ENCODE peak calls at places on chromosomes 2 and 18, in four cellular contexts. C is neural progenitor cell, S is MM.1S, Q is GM23338. I is an unnamed sample. For H3F3A, the result is how much of the 10 kb centered on the place peaks cover.

GRCh38 chr18:28062446-28062845 is 114.5 kb downstream of the CDH2 start:
- DNase-seq in C (no peak), S (no peak), Q (no peak), I (peak)

GRCh38 chr2:200585730-200586643 is at the start of gene AOX1:
- DNase-seq in C (peak), S (no peak), Q (peak), I (peak)

GRCh38 chr2:228690681-228691080 is 509.2 kb upstream of the SPHKAP start:
- DNase-seq in C (peak), S (no peak), Q (no peak), I (no peak)

GRCh38 chr2:133606616-133607015 is 38.4 kb upstream of the NCKAP5 start:
- DNase-seq in C (no peak), S (no peak), Q (no peak), I (no peak)

GRCh38 chr2:127448526-127448925 is 30.3 kb downstream of the PROC start:
- DNase-seq in C (no peak), S (no peak), Q (no peak), I (peak)

GRCh38 chr18:45686892-45687611 is 36.9 kb upstream of the SLC14A1 start:
- DNase-seq in C (no peak), S (peak), Q (no peak), I (no peak)

GRCh38 chr2:43226955-43227829 is 786 bp upstream of the ZFP36L2 start:
- DNase-seq in C (peak), S (peak), Q (peak), I (peak)

GRCh38 chr2:146193619-146194018 is 1651.2 kb upstream of the ACVR2A start:
- DNase-seq in C (no peak), S (no peak), Q (no peak), I (no peak)

GRCh38 chr2:124264496-124265160 is 239.5 kb downstream of the CNTNAP5 start:
- DNase-seq in C (no peak), S (no peak), Q (no peak), I (no peak)

GRCh38 chr2:48790407-48791170 is 35.1 kb upstream of the LHCGR start:
- DNase-seq in C (no peak), S (no peak), Q (peak), I (no peak)

GRCh38 chr2:182883451-182883850 is 17.0 kb upstream of the FRZB start:
- DNase-seq in C (no peak), S (no peak), Q (no peak), I (no peak)

GRCh38 chr18:79698668-79699335 is 19.2 kb downstream of the CTDP1 start:
- DNase-seq in C (no peak), S (no peak), Q (no peak), I (peak)

GRCh38 chr18:57446322-57446721 is 11.1 kb downstream of the ONECUT2 start:
- DNase-seq in C (peak), S (peak), Q (peak), I (no peak)

GRCh38 chr2:96953611-96954489 is 32.5 kb downstream of the FAM178B start:
- DNase-seq in C (no peak), S (no peak), Q (no peak), I (no peak)

GRCh38 chr2:149921911-149922616 is 334.5 kb upstream of the MMADHC start:
- DNase-seq in C (no peak), S (no peak), Q (no peak), I (no peak)

GRCh38 chr2:149926149-149926548 is 338.6 kb upstream of the MMADHC start:
- DNase-seq in C (no peak), S (no peak), Q (no peak), I (no peak)

GRCh38 chr2:149928026-149928425 is 340.5 kb upstream of the MMADHC start:
- DNase-seq in C (no peak), S (no peak), Q (no peak), I (no peak)

GRCh38 chr2:149924028-149924427 is 336.5 kb upstream of the MMADHC start:
- DNase-seq in C (no peak), S (no peak), Q (no peak), I (peak)

GRCh38 chr2:149924549-149925213 is 337.1 kb upstream of the MMADHC start:
- DNase-seq in C (no peak), S (no peak), Q (no peak), I (peak)
- H3K4me2 ChIP-seq in C (no peak), S (no peak), Q (no peak), I (no peak)

GRCh38 chr2:69565431-69565839 is 78.1 kb downstream of the AAK1 start:
- DNase-seq in C (peak), S (peak), Q (peak), I (peak)

GRCh38 chr2:69566669-69567068 is 76.9 kb downstream of the AAK1 start:
- DNase-seq in C (no peak), S (no peak), Q (no peak), I (no peak)

GRCh38 chr2:69567909-69568300 is 75.6 kb downstream of the AAK1 start:
- DNase-seq in C (no peak), S (no peak), Q (no peak), I (peak)

GRCh38 chr2:69564604-69565003 is 78.9 kb downstream of the AAK1 start:
- DNase-seq in C (no peak), S (no peak), Q (no peak), I (no peak)

GRCh38 chr2:69567157-69567908 is 76.2 kb downstream of the AAK1 start:
- DNase-seq in C (no peak), S (no peak), Q (no peak), I (peak)
- H3K4me3 ChIP-seq in C (no peak), S (no peak), Q (no peak), I (no peak)

GRCh38 chr2:47782557-47783490 is at the start of gene MSH6:
- DNase-seq in C (peak), S (peak), Q (peak), I (peak)
- H3F3A ChIP-seq in C (under half), S (under half), Q (under half), I (under half)

GRCh38 chr2:108594132-108594981 is 60.1 kb downstream of the LIMS1 start:
- DNase-seq in C (no peak), S (peak), Q (no peak), I (peak)

GRCh38 chr2:108591163-108591562 is 56.9 kb downstream of the LIMS1 start:
- DNase-seq in C (no peak), S (no peak), Q (no peak), I (no peak)

GRCh38 chr2:108594982-108595464 is 60.8 kb downstream of the LIMS1 start:
- DNase-seq in C (no peak), S (peak), Q (no peak), I (peak)

GRCh38 chr2:108589786-108590185 is 55.5 kb downstream of the LIMS1 start:
- DNase-seq in C (no peak), S (no peak), Q (no peak), I (no peak)

GRCh38 chr2:108593547-108594098 is 59.4 kb downstream of the LIMS1 start:
- DNase-seq in C (no peak), S (no peak), Q (no peak), I (peak)
- H3K4me2 ChIP-seq in C (peak), S (peak), Q (peak), I (peak)

GRCh38 chr2:232635820-232636219 is 2.4 kb downstream of the EFHD1 start:
- DNase-seq in C (no peak), S (no peak), Q (no peak), I (no peak)

GRCh38 chr2:232632229-232632903 is 1.0 kb upstream of the EFHD1 start:
- DNase-seq in C (no peak), S (no peak), Q (no peak), I (no peak)

GRCh38 chr2:232634319-232635150 is 1.1 kb downstream of the EFHD1 start:
- DNase-seq in C (peak), S (no peak), Q (peak), I (no peak)

GRCh38 chr2:232633413-232634318 is at the start of gene EFHD1:
- DNase-seq in C (peak), S (peak), Q (peak), I (peak)

DNA sequence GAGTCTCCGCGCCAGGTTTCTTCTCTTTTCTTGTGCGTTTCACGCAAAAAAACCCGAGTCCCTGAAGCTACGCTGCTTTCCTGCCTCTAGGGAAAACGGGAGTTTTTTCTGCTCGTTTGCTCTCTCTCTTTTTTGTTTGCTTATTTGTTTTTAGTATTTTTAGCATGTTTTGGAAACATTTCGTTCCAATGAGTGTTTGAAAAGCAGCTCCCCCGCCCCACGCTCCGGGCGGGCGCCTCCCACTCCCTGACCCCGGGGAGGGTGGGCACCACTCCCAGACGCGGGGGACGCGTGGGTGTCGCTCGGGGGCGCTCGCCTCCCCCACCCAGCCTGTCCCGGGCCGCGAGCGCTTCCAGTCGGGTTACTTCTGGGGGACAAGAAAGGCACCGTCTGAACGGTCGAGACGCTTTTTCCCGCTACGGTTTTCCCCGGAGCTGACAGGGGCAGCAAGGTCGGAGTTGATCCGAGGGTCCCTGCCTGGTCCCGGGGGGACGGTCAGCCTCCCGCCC is 446 bp upstream of the EFHD1 start:
- DNase-seq in C (peak), S (no peak), Q (peak), I (peak)
- H3K4me3 ChIP-seq in C (peak), S (peak), Q (peak), I (peak)

DNA sequence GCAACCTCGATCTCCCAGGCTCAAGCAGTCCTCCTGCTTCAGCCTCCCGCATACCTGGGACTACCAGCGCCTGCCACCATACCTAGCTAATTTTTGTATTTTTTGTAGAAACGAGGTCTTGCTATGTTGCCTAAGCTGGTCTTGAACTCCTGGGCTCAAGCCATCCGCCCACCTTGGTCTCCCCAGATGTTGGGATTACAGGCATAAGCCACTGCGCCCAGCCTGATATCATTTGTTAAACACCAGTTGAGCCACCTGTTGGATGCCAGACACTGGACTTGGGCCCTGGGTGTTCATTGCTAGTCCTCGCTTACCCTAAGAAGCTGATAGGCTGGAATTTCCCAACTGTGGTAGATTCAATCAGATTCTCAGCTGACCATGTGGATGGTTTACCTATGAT is 79.8 kb downstream of the ITGB1BP1 start:
- DNase-seq in C (no peak), S (no peak), Q (no peak), I (no peak)
- H3F3A ChIP-seq in C (under half), S (under half), Q (under half), I (under half)

GRCh38 chr2:118013724-118014491 is at the start of gene CCDC93:
- DNase-seq in C (peak), S (peak), Q (peak), I (peak)
- H3K4me2 ChIP-seq in C (peak), S (peak), Q (peak), I (peak)

I was measured in GM23248.